ENCODE peak calls at places on chromosomes 7 and 10, in ten cellular contexts. F, W, D, P, S, Y, E, B, M and N are unnamed samples.

GRCh38 chr10:43679509-43679908 is 30.8 kb upstream of the ZNF32 start:
- DNase-seq in F (no peak), D (no peak), P (peak), Y (peak), S (peak), W (no peak), B (no peak), M (no peak), E (no peak), N (peak)

GRCh38 chr7:30992414-30992813 is 28.7 kb downstream of the GHRHR start:
- DNase-seq in Y (peak), S (peak), E (no peak), W (no peak), B (no peak), P (no peak), D (no peak), F (no peak), M (no peak), N (no peak)

GRCh38 chr10:63429280-63429679 is 36.5 kb downstream of the JMJD1C start:
- DNase-seq in F (peak), Y (no peak), E (no peak), M (no peak), S (no peak), W (no peak), D (peak), P (no peak), B (no peak), N (no peak)

GRCh38 chr10:93568105-93568390 is 1.6 kb downstream of the FFAR4 start:
- DNase-seq in M (peak), W (no peak), B (no peak), E (no peak), P (no peak), S (no peak), Y (no peak), D (no peak), F (no peak), N (no peak)

GRCh38 chr7:590731-591551 is 71.3 kb upstream of the PDGFA start:
- DNase-seq in E (no peak), B (no peak), D (peak), F (no peak), M (no peak), P (no peak), Y (peak), W (no peak), S (no peak), N (no peak)

GRCh38 chr10:49177391-49178355 is 10.5 kb downstream of the TMEM273 start:
- DNase-seq in B (no peak), M (no peak), E (peak), W (peak), F (peak), P (no peak), D (peak), S (no peak), Y (no peak), N (peak)

GRCh38 chr10:28254290-28254985 is 48.4 kb downstream of the MPP7 start:
- DNase-seq in P (no peak), D (peak), S (no peak), B (no peak), E (no peak), Y (no peak), M (no peak), W (peak), F (peak), N (no peak)

GRCh38 chr7:65239324-65239706 is 134.3 kb upstream of the ZNF92 start:
- DNase-seq in E (no peak), W (no peak), M (no peak), B (no peak), S (no peak), F (no peak), D (no peak), Y (no peak), P (no peak), N (no peak)

GRCh38 chr10:35607475-35608316 is 2.6 kb downstream of the GJD4 start:
- DNase-seq in M (peak), S (no peak), P (no peak), E (no peak), D (peak), F (no peak), B (no peak), Y (no peak), W (no peak), N (no peak)

GRCh38 chr10:28939352-28940157 is 262.2 kb downstream of the BAMBI start:
- DNase-seq in F (peak), M (peak), S (no peak), Y (peak), B (no peak), D (peak), P (no peak), W (peak), E (no peak), N (no peak)

GRCh38 chr7:29209745-29210144 is 15.2 kb downstream of the CHN2 start:
- DNase-seq in D (no peak), F (no peak), P (no peak), W (no peak), E (no peak), B (no peak), S (no peak), Y (no peak), M (no peak), N (no peak)

GRCh38 chr7:33109758-33110238 is 594 bp upstream of the RP9 start:
- DNase-seq in F (peak), D (peak), S (no peak), B (no peak), P (no peak), E (no peak), W (peak), Y (no peak), M (no peak), N (no peak)

GRCh38 chr10:397321-398068 is 262.2 kb downstream of the ZMYND11 start:
- DNase-seq in D (no peak), P (no peak), M (no peak), Y (no peak), W (no peak), B (no peak), F (no peak), S (no peak), E (no peak), N (no peak)

GRCh38 chr7:2708041-2708440 is 20.0 kb downstream of the AMZ1 start:
- DNase-seq in Y (no peak), E (no peak), P (no peak), M (no peak), B (no peak), F (no peak), S (no peak), W (no peak), D (no peak), N (no peak)

GRCh38 chr10:87752571-87752970 is 65.5 kb downstream of the ATAD1 start:
- DNase-seq in D (peak), F (peak), S (no peak), E (no peak), W (peak), M (no peak), B (no peak), Y (no peak), P (no peak), N (no peak)

GRCh38 chr10:124742418-124743187 is 1.6 kb downstream of the FAM53B start:
- DNase-seq in B (no peak), W (peak), D (peak), E (no peak), P (no peak), F (peak), Y (no peak), M (no peak), S (no peak), N (no peak)

GRCh38 chr7:40232242-40232929 is 97.6 kb downstream of the SUGCT start:
- DNase-seq in E (no peak), W (peak), P (no peak), F (peak), D (peak), M (no peak), Y (no peak), S (no peak), B (no peak), N (no peak)

GRCh38 chr10:61688551-61689308 is 26.0 kb downstream of the CABCOCO1 start:
- DNase-seq in D (no peak), P (no peak), E (no peak), W (no peak), M (no peak), S (no peak), Y (no peak), F (no peak), B (no peak), N (no peak)

GRCh38 chr7:79403879-79404278 is 49.6 kb downstream of the MAGI2 start:
- DNase-seq in S (no peak), P (no peak), E (no peak), D (no peak), W (no peak), Y (no peak), F (no peak), B (no peak), M (no peak), N (no peak)

GRCh38 chr7:30740417-30741181 is 11.3 kb upstream of the INMT start:
- DNase-seq in Y (peak), P (no peak), M (peak), S (peak), B (peak), E (peak), W (peak), F (peak), D (peak), N (peak)

GRCh38 chr10:100370976-100371706 is 24.1 kb downstream of the SCD start:
- DNase-seq in B (no peak), Y (peak), M (peak), E (peak), W (peak), F (peak), P (peak), D (peak), S (peak), N (peak)

GRCh38 chr10:122158362-122158761 is 112.7 kb upstream of the BTBD16 start:
- DNase-seq in Y (no peak), F (no peak), E (no peak), M (no peak), D (no peak), S (no peak), W (no peak), B (no peak), P (no peak), N (no peak)

GRCh38 chr10:119608316-119609155 is 11.8 kb upstream of the TIAL1 start:
- DNase-seq in Y (peak), D (peak), F (peak), E (peak), B (no peak), W (peak), M (peak), S (peak), P (no peak), N (peak)

GRCh38 chr10:70381491-70382421 is 669 bp downstream of the LRRC20 start:
- DNase-seq in P (peak), E (no peak), M (peak), S (peak), B (no peak), F (no peak), Y (peak), W (peak), D (peak), N (no peak)

GRCh38 chr7:93562106-93562505 is 12.4 kb downstream of the CALCR start:
- DNase-seq in F (no peak), S (no peak), P (no peak), E (no peak), W (no peak), Y (no peak), D (no peak), B (no peak), M (no peak), N (no peak)

GRCh38 chr7:45146531-45147379 is 10.8 kb upstream of the RAMP3 start:
- DNase-seq in M (no peak), F (no peak), D (no peak), Y (no peak), S (no peak), B (no peak), E (no peak), P (no peak), W (no peak), N (no peak)

GRCh38 chr7:87596696-87597095 is 4.0 kb downstream of the ABCB1 start:
- DNase-seq in M (no peak), B (no peak), F (peak), P (no peak), Y (no peak), W (no peak), D (no peak), S (no peak), E (no peak), N (no peak)